ENCODE peak calls at places on chromosomes 13 and 19, in four cellular contexts. E, X, W and G are unnamed samples.

GRCh38 chr19:16581971-16582343 is 9.7 kb upstream of the SLC35E1 start:
- DNase-seq in W (no peak), X (no peak), E (no peak), G (peak)

GRCh38 chr19:8578642-8579265 is 1.5 kb upstream of the MYO1F start:
- DNase-seq in W (peak), E (no peak), X (peak), G (peak)

GRCh38 chr19:42081584-42082258 is 5.8 kb downstream of the ZNF574 start:
- DNase-seq in W (no peak), X (no peak), E (no peak), G (no peak)

GRCh38 chr19:16736709-16737108 is 17.1 kb downstream of the NWD1 start:
- DNase-seq in W (no peak), X (no peak), E (no peak), G (no peak)

GRCh38 chr19:8158411-8159074 is 9.2 kb upstream of the FBN3 start:
- DNase-seq in X (no peak), E (no peak), W (no peak), G (no peak)

GRCh38 chr19:1252818-1253513 is 4.6 kb downstream of the MIDN start:
- DNase-seq in E (peak), W (peak), X (no peak), G (peak)

GRCh38 chr13:111886217-111886945 is 180.6 kb upstream of the SOX1 start:
- DNase-seq in E (no peak), W (no peak), X (no peak), G (no peak)

GRCh38 chr19:6041991-6042421 is 64.1 kb upstream of the RANBP3 start:
- DNase-seq in X (no peak), W (no peak), E (no peak), G (no peak)

GRCh38 chr13:75395056-75395455 is 86.9 kb downstream of the TBC1D4 start:
- DNase-seq in W (no peak), E (no peak), X (no peak), G (no peak)

GRCh38 chr13:113862766-113863510 is 938 bp downstream of the GAS6 start:
- DNase-seq in X (no peak), E (no peak), W (peak), G (peak)

GRCh38 chr19:17967258-17968051 is 548 bp downstream of the KCNN1 start:
- DNase-seq in E (no peak), W (no peak), X (no peak), G (no peak)

GRCh38 chr13:64688893-64689677 is 2541.1 kb downstream of the PCDH9 start:
- DNase-seq in W (no peak), E (no peak), X (no peak), G (no peak)

GRCh38 chr19:46574533-46574932 is 26.6 kb upstream of the CALM3 start:
- DNase-seq in E (no peak), X (peak), W (no peak), G (no peak)

GRCh38 chr19:46303702-46304397 is 7.0 kb downstream of the HIF3A start:
- DNase-seq in W (peak), X (no peak), E (no peak), G (no peak)

GRCh38 chr13:35855531-35856019 is 275.6 kb downstream of the DCLK1 start:
- DNase-seq in E (no peak), W (no peak), X (no peak), G (peak)

GRCh38 chr19:11578342-11579142 is 1.1 kb upstream of the ACP5 start:
- DNase-seq in X (peak), W (no peak), E (no peak), G (peak)

GRCh38 chr19:8196271-8196908 is 12.8 kb upstream of the CERS4 start:
- DNase-seq in X (no peak), W (no peak), E (no peak), G (no peak)

GRCh38 chr19:10760268-10760944 is 42.5 kb downstream of the DNM2 start:
- DNase-seq in X (peak), E (no peak), W (no peak), G (no peak)